ENCODE peak calls at places on chromosomes 13 and 19, in five cellular contexts. Y is CD4-positive, CD25-positive, alpha-beta regulatory T cell; D is AG08396; C is HT-29; P is omental fat pad. N is an unnamed sample.

GRCh38 chr19:18478545-18479311 is 40.8 kb upstream of the ISYNA1 start:
- DNase-seq in C (peak; percentile 38), Y (no peak), D (peak; percentile 80), P (peak; percentile 73), N (peak; percentile 34)

GRCh38 chr19:13093407-13094284 is 9.0 kb downstream of the LYL1 start:
- DNase-seq in C (peak; percentile 83), D (peak; percentile 95), P (no peak), Y (peak; percentile 80), N (peak; percentile 84)

GRCh38 chr13:68850160-68850559 is 1257.5 kb upstream of the ATXN8OS start:
- DNase-seq in D (no peak), C (no peak), Y (no peak), P (no peak), N (no peak)

GRCh38 chr13:42396901-42397670 is 125.1 kb downstream of the AKAP11 start:
- DNase-seq in D (no peak), C (no peak), Y (no peak), P (no peak), N (no peak)

GRCh38 chr13:20579193-20579592 is 12.2 kb downstream of the IFT88 start:
- DNase-seq in C (no peak), D (no peak), Y (no peak), P (no peak), N (no peak)

GRCh38 chr19:35223084-35223790 is 5.3 kb downstream of the FAM187B start:
- DNase-seq in D (no peak), Y (no peak), C (no peak), P (no peak), N (no peak)

GRCh38 chr19:40774916-40775631 is at the start of gene MIA:
- DNase-seq in D (no peak), C (peak; percentile 81), P (no peak), Y (no peak), N (no peak)

GRCh38 chr13:20370815-20371421 is 138.8 kb upstream of the GJB6 start:
- DNase-seq in C (peak; percentile 54), D (no peak), Y (no peak), P (no peak), N (no peak)

GRCh38 chr13:80881495-80882482 is 540.9 kb upstream of the SPRY2 start:
- DNase-seq in D (no peak), Y (no peak), P (no peak), C (no peak), N (no peak)

GRCh38 chr19:49549045-49549444 is 21.2 kb downstream of the RCN3 start:
- DNase-seq in D (no peak), C (no peak), Y (no peak), P (no peak), N (peak; percentile 89)

GRCh38 chr13:112733112-112733511 is 43.3 kb downstream of the ATP11A start:
- DNase-seq in C (no peak), Y (no peak), D (no peak), P (no peak), N (no peak)

GRCh38 chr19:7789447-7789846 is 26.4 kb downstream of the CLEC4M start:
- DNase-seq in D (no peak), C (no peak), Y (peak; percentile 33), P (no peak), N (no peak)

GRCh38 chr13:39415403-39415802 is 187.6 kb downstream of the LHFPL6 start:
- DNase-seq in C (peak; percentile 21), D (peak; percentile 41), P (no peak), Y (no peak), N (peak; percentile 1)